ENCODE peak calls at places on chromosomes 4 and X, in six cellular contexts. G is GM06990, V is lower leg skin, Y is dorsolateral prefrontal cortex, F is pancreas, T is astrocyte. N is an unnamed sample.

GRCh38 chr4:15015170-15015569 is 12.9 kb downstream of the CPEB2 start:
- DNase-seq in Y (no peak), T (no peak), V (no peak), G (no peak), F (no peak), N (no peak)

GRCh38 chrX:29662759-29663503 is 552.4 kb upstream of the MAGEB2 start:
- DNase-seq in V (no peak), Y (no peak), G (no peak), T (peak), F (no peak), N (peak)

GRCh38 chr4:130395871-130396270 is 1299.9 kb downstream of the C4orf33 start:
- DNase-seq in F (no peak), G (no peak), Y (no peak), V (no peak), T (peak), N (peak)

GRCh38 chr4:80462537-80463207 is 127.1 kb downstream of the CFAP299 start:
- DNase-seq in F (no peak), T (no peak), V (no peak), Y (no peak), G (peak), N (peak)

GRCh38 chr4:37549003-37549402 is 137.2 kb downstream of the RELL1 start:
- DNase-seq in Y (no peak), F (no peak), G (no peak), V (no peak), T (peak), N (peak)

GRCh38 chrX:22526339-22526738 is 253.6 kb downstream of the CBLL2 start:
- DNase-seq in Y (no peak), F (no peak), G (peak), V (no peak), T (peak), N (peak)

GRCh38 chrX:79366888-79367749 is at the start of gene ITM2A:
- DNase-seq in V (peak), F (peak), Y (no peak), T (no peak), G (peak), N (no peak)

GRCh38 chrX:635428-636192 is 5.0 kb downstream of the SHOX start:
- DNase-seq in Y (no peak), G (no peak), V (peak), T (no peak), F (no peak), N (no peak)

GRCh38 chr4:116358633-116359222 is 726.6 kb downstream of the TRAM1L1 start:
- DNase-seq in G (peak), F (no peak), Y (no peak), V (peak), T (peak), N (peak)

GRCh38 chr4:55116450-55116849 is 8.9 kb downstream of the KDR start:
- DNase-seq in V (no peak), T (peak), G (no peak), Y (no peak), F (no peak), N (peak)

GRCh38 chr4:165461176-165461835 is 82.5 kb downstream of the CPE start:
- DNase-seq in Y (no peak), T (peak), V (no peak), G (no peak), F (no peak), N (peak)

GRCh38 chr4:38002451-38003071 is 42.4 kb downstream of the PTTG2 start:
- DNase-seq in G (no peak), T (peak), Y (no peak), V (no peak), F (no peak), N (no peak)

GRCh38 chrX:9907645-9908387 is 59.3 kb upstream of the CLDN34 start:
- DNase-seq in Y (no peak), V (no peak), T (peak), F (no peak), G (no peak), N (no peak)

GRCh38 chr4:77818077-77818666 is 996 bp downstream of the CNOT6L start:
- DNase-seq in F (peak), Y (peak), V (peak), T (peak), G (no peak), N (peak)

GRCh38 chr4:72809208-72809607 is 240.2 kb upstream of the ADAMTS3 start:
- DNase-seq in G (no peak), F (no peak), T (no peak), V (no peak), Y (no peak), N (no peak)

GRCh38 chrX:41542151-41542935 is 95.2 kb downstream of the NYX start:
- DNase-seq in V (no peak), Y (no peak), T (peak), F (no peak), G (no peak), N (peak)

GRCh38 chr4:40681600-40682297 is 52.1 kb upstream of the RBM47 start:
- DNase-seq in Y (no peak), G (no peak), V (no peak), F (no peak), T (no peak), N (no peak)

GRCh38 chr4:164571593-164572385 is 182.1 kb upstream of the SMIM31 start:
- DNase-seq in F (no peak), V (no peak), T (peak), Y (no peak), G (no peak), N (peak)

GRCh38 chrX:70664726-70665125 is 220.1 kb downstream of the DLG3 start:
- DNase-seq in G (no peak), V (no peak), Y (no peak), T (peak), F (no peak), N (peak)

GRCh38 chr4:108738307-108738706 is 24.5 kb downstream of the ETNPPL start:
- DNase-seq in T (peak), V (no peak), F (no peak), G (no peak), Y (no peak), N (no peak)

GRCh38 chrX:8731579-8732395 is at the start of gene ANOS1:
- DNase-seq in V (no peak), F (peak), G (no peak), Y (no peak), T (peak), N (no peak)

GRCh38 chr4:3403104-3403906 is 38.5 kb upstream of the HGFAC start:
- DNase-seq in G (no peak), Y (no peak), F (no peak), T (no peak), V (peak), N (no peak)

GRCh38 chr4:40316333-40316781 is 18.8 kb upstream of the CHRNA9 start:
- DNase-seq in V (peak), F (no peak), G (peak), Y (no peak), T (peak), N (peak)

GRCh38 chrX:144730486-144730885 is 516.8 kb upstream of the SPANXN1 start:
- DNase-seq in G (no peak), V (no peak), T (peak), F (no peak), Y (no peak), N (peak)

GRCh38 chr4:183337349-183337748 is 15.1 kb upstream of the CLDN24 start:
- DNase-seq in Y (no peak), V (no peak), T (no peak), G (no peak), F (no peak), N (no peak)

GRCh38 chr4:8269535-8270417 is at the start of gene HTRA3:
- DNase-seq in G (no peak), F (peak), V (no peak), Y (no peak), T (no peak), N (peak)

GRCh38 chr4:52576326-52576725 is 82.8 kb downstream of the USP46 start:
- DNase-seq in G (no peak), F (no peak), V (no peak), T (no peak), Y (no peak), N (no peak)

GRCh38 chr4:15945516-15945915 is 7.0 kb upstream of the FGFBP1 start:
- DNase-seq in V (no peak), T (no peak), Y (no peak), G (no peak), F (no peak), N (no peak)

GRCh38 chr4:15479089-15479912 is 9.6 kb downstream of the CC2D2A start:
- DNase-seq in G (peak), T (peak), F (no peak), Y (peak), V (no peak), N (peak)

GRCh38 chrX:88135735-88136134 is 611.3 kb upstream of the CPXCR1 start:
- DNase-seq in T (no peak), V (no peak), Y (no peak), G (no peak), F (no peak), N (no peak)

GRCh38 chr4:26176621-26177121 is 144.1 kb upstream of the RBPJ start:
- DNase-seq in T (peak), V (no peak), G (no peak), Y (no peak), F (no peak), N (peak)

GRCh38 chrX:103310592-103311400 is at the start of gene BEX2:
- DNase-seq in Y (peak), G (peak), V (peak), F (peak), T (no peak), N (peak)

GRCh38 chr4:169492436-169493163 is 119.8 kb downstream of the NEK1 start:
- DNase-seq in T (peak), Y (no peak), G (peak), V (no peak), F (no peak), N (peak)

GRCh38 chrX:70138622-70139021 is 5.4 kb downstream of the IGBP1 start:
- DNase-seq in T (no peak), F (no peak), G (no peak), Y (no peak), V (no peak), N (no peak)

GRCh38 chr4:27217261-27217769 is 356.7 kb downstream of the STIM2 start:
- DNase-seq in G (no peak), F (no peak), T (peak), V (no peak), Y (no peak), N (peak)

GRCh38 chrX:20515841-20516461 is 249.2 kb upstream of the RPS6KA3 start:
- DNase-seq in Y (no peak), F (no peak), V (no peak), G (peak), T (peak), N (peak)

GRCh38 chr4:155805016-155805415 is 46.2 kb downstream of the GUCY1B1 start:
- DNase-seq in F (no peak), G (no peak), V (no peak), T (peak), Y (no peak), N (peak)

GRCh38 chrX:32195611-32196010 is 1015.7 kb downstream of the DMD start:
- DNase-seq in T (no peak), Y (no peak), F (no peak), V (no peak), G (no peak), N (no peak)

GRCh38 chr4:19776929-19777328 is 474.8 kb upstream of the SLIT2 start:
- DNase-seq in F (no peak), Y (no peak), T (peak), V (no peak), G (no peak), N (peak)
- H3K4me3 ChIP-seq in F (no peak), Y (no peak), T (peak), V (no peak), G (no peak), N (no peak)

GRCh38 chrX:63363788-63364187 is 12.7 kb upstream of the SPIN4 start:
- DNase-seq in V (no peak), G (no peak), T (no peak), F (no peak), Y (no peak), N (no peak)
- H3K4me3 ChIP-seq in V (no peak), G (no peak), T (no peak), F (no peak), Y (no peak), N (no peak)

GRCh38 chr4:138975225-138975624 is 40.4 kb upstream of the NOCT start:
- DNase-seq in V (no peak), T (no peak), F (no peak), Y (no peak), G (no peak), N (no peak)
- H3K4me3 ChIP-seq in V (no peak), T (no peak), F (no peak), Y (no peak), G (no peak), N (no peak)

DNA sequence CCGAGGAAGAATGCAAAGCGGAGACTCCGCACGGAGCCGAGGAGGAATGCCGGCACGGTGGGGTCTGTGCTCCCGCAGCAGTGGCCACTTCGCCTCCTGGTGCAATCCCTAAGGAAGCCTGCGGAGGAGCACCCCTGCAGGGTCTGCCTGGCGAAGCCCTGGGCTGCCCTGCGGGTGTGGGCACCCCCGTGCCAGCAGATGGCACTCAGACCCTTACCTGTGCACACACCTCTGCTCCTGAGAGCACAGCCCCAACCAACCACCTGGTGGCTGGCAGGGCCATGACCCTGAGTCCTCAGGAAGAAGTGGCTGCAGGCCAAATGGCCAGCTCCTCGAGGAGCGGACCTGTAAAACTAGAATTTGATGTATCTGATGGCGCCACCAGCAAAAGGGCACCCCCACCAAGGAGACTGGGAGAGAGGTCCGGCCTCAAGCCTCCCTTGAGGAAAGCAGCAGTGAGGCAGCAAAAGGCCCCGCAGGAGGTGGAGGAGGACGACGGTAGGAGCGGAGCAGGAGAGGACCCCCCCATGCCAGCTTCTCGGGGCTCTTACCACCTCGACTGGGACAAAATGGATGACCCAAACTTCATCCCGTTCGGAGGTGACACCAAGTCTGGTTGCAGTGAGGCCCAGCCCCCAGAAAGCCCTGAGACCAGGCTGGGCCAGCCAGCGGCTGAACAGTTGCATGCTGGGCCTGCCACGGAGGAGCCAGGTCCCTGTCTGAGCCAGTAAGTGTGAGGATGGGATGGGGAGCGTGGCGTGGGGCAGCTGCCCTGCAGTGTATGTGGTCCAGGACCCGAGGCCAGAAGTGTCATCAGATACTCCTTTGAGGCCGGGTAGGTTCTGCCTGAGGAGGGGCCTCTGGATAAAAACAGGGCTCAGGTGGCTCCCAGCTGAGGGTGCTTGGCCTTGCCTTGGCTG is 7.0 kb downstream of the TACC3 start:
- DNase-seq in T (no peak), F (peak), Y (no peak), V (no peak), G (no peak), N (no peak)
- H3K4me3 ChIP-seq in T (peak), F (no peak), Y (no peak), V (no peak), G (no peak), N (no peak)

GRCh38 chrX:153493085-153493484 is 1.7 kb upstream of the BGN start:
- DNase-seq in G (no peak), V (no peak), T (no peak), Y (no peak), F (no peak), N (no peak)
- H3K4me3 ChIP-seq in G (no peak), V (no peak), T (no peak), Y (no peak), F (no peak), N (no peak)

DNA sequence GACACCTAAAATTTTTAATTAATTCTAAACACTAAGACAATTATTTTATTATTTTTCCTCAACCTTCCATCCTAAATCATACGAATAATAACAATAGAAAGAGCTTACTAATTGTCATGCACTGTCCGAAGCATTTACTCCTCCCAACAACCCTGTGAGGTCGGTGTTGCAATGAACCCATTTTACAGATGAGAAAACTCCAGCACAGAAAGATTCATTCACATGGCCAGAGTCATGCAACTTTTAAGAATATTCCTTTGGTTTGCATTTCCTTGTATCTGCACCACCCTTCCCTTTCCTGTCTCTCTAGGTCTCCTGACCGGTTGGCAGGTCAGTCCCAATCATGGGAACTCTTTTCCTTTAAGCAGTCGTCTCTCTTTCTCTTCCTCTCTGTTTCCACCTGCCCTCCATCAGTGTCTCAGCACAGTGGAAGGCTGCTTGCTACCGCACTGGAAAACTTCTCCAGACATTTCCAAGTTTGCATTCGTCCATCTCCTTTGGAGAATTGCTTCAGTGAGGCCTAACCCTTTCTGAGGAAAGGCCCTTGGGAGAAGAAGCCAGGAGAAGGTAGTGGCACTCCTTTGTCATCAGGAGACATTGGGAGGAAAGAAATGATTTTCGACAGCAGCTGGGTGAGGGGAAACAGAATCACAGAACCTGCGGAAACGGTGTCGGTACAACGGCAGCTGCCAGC is 1.9 kb upstream of the TMSB4X start:
- DNase-seq in G (no peak), Y (no peak), V (no peak), F (no peak), T (no peak), N (no peak)
- H3K4me3 ChIP-seq in G (peak), Y (no peak), V (no peak), F (no peak), T (no peak), N (no peak)

DNA sequence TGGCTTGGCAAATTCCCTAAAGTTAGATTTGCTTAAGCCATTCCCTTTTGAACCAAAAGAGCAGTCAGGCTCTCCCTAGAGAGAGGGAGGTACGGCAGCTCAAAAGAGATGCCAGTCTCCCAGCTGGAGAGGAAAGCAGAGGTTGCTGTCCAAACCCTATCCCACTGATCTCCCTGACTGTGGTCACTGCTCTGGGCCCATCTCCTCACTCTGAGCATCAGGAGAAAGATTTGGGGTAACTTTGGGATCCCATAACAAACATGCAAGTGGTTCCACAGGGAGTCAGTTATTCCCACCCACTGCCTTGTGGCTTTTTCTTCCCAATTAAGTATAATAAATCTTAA is 17.1 kb downstream of the ACSL1 start:
- DNase-seq in T (no peak), F (no peak), V (no peak), Y (no peak), G (no peak), N (no peak)
- H3K4me3 ChIP-seq in T (no peak), F (no peak), V (no peak), Y (no peak), G (no peak), N (no peak)

DNA sequence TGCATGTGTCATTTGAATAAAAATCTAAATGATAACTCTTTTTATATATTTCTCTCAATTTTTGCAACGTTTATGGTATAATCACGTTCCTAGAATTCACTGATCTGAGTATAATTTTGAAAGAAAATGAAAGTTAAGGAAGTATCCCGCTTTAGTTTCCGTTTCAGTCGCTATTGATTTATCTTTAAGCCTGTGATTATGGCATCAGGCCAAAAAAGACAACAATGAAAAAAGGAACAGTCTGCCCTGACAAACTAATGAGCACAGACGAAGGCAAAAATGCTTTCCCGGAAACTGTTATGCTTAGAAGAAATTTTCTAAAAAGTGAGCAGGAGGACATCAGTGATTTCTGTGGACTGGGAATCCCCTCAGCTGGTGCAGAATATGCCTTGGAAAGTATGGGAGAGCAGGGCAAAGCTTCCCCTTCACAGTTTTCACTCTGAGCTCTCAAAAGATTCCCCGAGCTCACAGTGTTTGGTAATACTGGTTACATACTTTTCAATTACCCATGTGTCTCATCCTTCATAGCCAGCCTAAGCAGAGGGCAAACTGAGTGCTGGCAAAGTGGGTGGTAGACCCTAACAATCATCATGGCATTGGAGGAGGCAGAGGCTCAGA is 5.1 kb upstream of the CXCL10 start:
- DNase-seq in F (no peak), Y (no peak), V (no peak), T (peak), G (no peak), N (peak)
- H3K4me3 ChIP-seq in F (no peak), Y (no peak), V (no peak), T (no peak), G (no peak), N (peak)

N was measured in fibroblast of the aortic adventitia.